ENCODE peak calls at places on chromosomes 12 and 14, in ten cellular contexts. E is fibroblast of lung; U is left ventricle myocardium inferior; Z is breast epithelium; H is CD8-positive, alpha-beta T cell; A is transverse colon; S is mesendoderm; Y is GM23248; J is IMR-90; B is MM.1S. X is an unnamed sample. For H3K27me3 and H3K36me3, the result is how much of the 10 kb centered on the place peaks cover.

GRCh38 chr12:6936642-6937480 is 6.8 kb upstream of the RNU7-1 start:
- DNase-seq in E (no peak), U (no peak), Z (no peak), H (peak), A (no peak), S (peak), Y (no peak), J (no peak), B (no peak), X (no peak)

GRCh38 chr12:92702754-92703679 is at the start of gene PLEKHG7:
- DNase-seq in E (no peak), U (no peak), Z (no peak), H (no peak), A (peak), S (no peak), Y (no peak), J (no peak), B (peak), X (no peak)

GRCh38 chr12:98418357-98419075 is 96.9 kb upstream of the TMPO start:
- DNase-seq in E (peak), U (peak), Z (peak), H (no peak), A (peak), S (peak), Y (peak), J (peak), B (no peak), X (peak)

GRCh38 chr12:72075891-72076557 is 137.4 kb downstream of the TPH2 start:
- DNase-seq in E (no peak), U (no peak), Z (no peak), H (no peak), A (no peak), S (no peak), Y (no peak), J (no peak), B (no peak), X (no peak)

GRCh38 chr14:105384605-105385321 is 13.6 kb upstream of the TEX22 start:
- DNase-seq in E (no peak), U (peak), Z (no peak), H (no peak), A (no peak), S (no peak), Y (no peak), J (no peak), B (no peak), X (no peak)

GRCh38 chr14:78446807-78447206 is 276.6 kb downstream of the NRXN3 start:
- DNase-seq in E (no peak), U (no peak), Z (no peak), H (no peak), A (no peak), S (peak), Y (peak), J (no peak), B (no peak), X (no peak)

GRCh38 chr12:43988838-43989560 is 153.1 kb downstream of the TMEM117 start:
- DNase-seq in E (peak), U (no peak), Z (no peak), H (no peak), A (no peak), S (no peak), Y (peak), J (peak), B (peak), X (no peak)

GRCh38 chr12:50101663-50102062 is 2.1 kb upstream of the GPD1 start:
- DNase-seq in E (peak), U (no peak), Z (no peak), H (no peak), A (no peak), S (peak), Y (peak), J (peak), B (no peak), X (peak)

GRCh38 chr14:29814153-29815057 is 113.2 kb downstream of the PRKD1 start:
- DNase-seq in E (peak), U (peak), Z (no peak), H (no peak), A (peak), S (no peak), Y (no peak), J (peak), B (no peak), X (peak)

GRCh38 chr12:44968960-44969359 is 81.9 kb downstream of the DBX2 start:
- DNase-seq in E (no peak), U (no peak), Z (no peak), H (no peak), A (no peak), S (no peak), Y (no peak), J (no peak), B (no peak), X (no peak)

GRCh38 chr12:96237465-96238077 is 43.4 kb downstream of the ELK3 start:
- DNase-seq in E (peak), U (peak), Z (no peak), H (peak), A (peak), S (no peak), Y (peak), J (peak), B (no peak), X (peak)

GRCh38 chr12:54002278-54002914 is 2.4 kb downstream of the HOXC9 start:
- DNase-seq in E (no peak), U (no peak), Z (no peak), H (no peak), A (no peak), S (no peak), Y (no peak), J (no peak), B (no peak), X (no peak)

GRCh38 chr12:109961201-109961600 is 35.0 kb downstream of the GIT2 start:
- DNase-seq in E (peak), U (peak), Z (no peak), H (no peak), A (no peak), S (no peak), Y (no peak), J (no peak), B (no peak), X (no peak)

GRCh38 chr12:62738611-62739010 is 196.3 kb downstream of the PPM1H start:
- DNase-seq in E (no peak), U (no peak), Z (no peak), H (no peak), A (no peak), S (peak), Y (no peak), J (no peak), B (no peak), X (no peak)

GRCh38 chr14:94467728-94468520 is 8.1 kb downstream of the SERPINA9 start:
- DNase-seq in E (no peak), U (no peak), Z (no peak), H (no peak), A (no peak), S (no peak), Y (no peak), J (no peak), B (no peak), X (no peak)

GRCh38 chr14:94471045-94471444 is 5.0 kb downstream of the SERPINA9 start:
- DNase-seq in E (no peak), U (no peak), Z (no peak), H (no peak), A (no peak), S (no peak), Y (no peak), J (no peak), B (no peak), X (no peak)

GRCh38 chr14:94470311-94470710 is 5.7 kb downstream of the SERPINA9 start:
- DNase-seq in E (no peak), U (no peak), Z (no peak), H (no peak), A (no peak), S (no peak), Y (no peak), J (no peak), B (no peak), X (no peak)

GRCh38 chr14:94466706-94467370 is 9.2 kb downstream of the SERPINA9 start:
- DNase-seq in E (no peak), U (no peak), Z (no peak), H (no peak), A (no peak), S (no peak), Y (no peak), J (no peak), B (no peak), X (no peak)

DNA sequence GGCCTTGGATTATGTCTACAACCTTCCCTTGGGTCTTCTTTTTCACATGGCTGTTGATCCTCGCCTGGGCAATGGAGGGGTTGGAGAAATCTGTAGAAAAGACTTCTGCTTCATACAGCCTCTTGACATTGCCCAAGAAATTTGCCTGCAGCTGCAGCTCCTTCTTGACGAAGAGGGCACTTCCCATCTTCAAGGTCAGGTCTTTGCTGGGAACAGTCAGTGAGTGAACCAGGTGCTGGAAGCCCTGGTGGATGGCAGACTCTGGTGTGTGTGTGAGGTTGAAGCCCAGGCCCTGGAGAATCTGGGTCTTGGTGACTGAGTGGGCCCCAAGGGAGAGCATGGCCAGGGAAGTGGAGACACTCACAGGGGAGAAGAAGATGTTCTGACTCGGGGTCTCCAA is 6.7 kb downstream of the SERPINA9 start:
- DNase-seq in E (no peak), U (no peak), Z (no peak), H (no peak), A (no peak), S (no peak), Y (no peak), J (no peak), B (no peak), X (no peak)
- H3K4me3 ChIP-seq in E (no peak), U (no peak), Z (no peak), H (no peak), A (no peak), S (no peak), Y (no peak), J (no peak), B (no peak), X (no peak)

DNA sequence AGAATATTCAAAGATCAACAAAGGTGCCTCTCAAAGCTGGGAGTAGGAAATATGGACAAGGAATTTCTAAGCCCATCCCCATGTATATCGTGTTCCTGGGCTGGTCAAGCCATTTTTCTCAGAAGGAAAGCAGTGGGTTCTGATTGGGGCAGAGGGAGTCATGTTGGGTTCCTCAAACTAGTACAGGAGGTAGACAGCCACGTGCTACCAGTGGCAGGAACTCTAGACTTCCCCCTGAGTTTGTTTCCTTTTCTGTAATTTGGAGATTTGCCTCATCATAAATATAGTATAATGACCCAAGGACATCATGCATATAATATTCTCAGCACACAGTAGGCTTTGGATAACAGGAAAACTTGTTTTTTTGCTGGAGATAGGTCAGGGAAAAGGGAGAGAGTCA is 16.4 kb upstream of the PLEKHH1 start:
- DNase-seq in E (no peak), U (no peak), Z (no peak), H (no peak), A (no peak), S (no peak), Y (no peak), J (no peak), B (no peak), X (no peak)
- H3K27me3 ChIP-seq in E (under half), U (under half), Z (under half), H (under half), A (under half), S (under half), Y (half or more), J (half or more), B (under half), X (under half)

GRCh38 chr12:23535441-23535840 is 414.0 kb downstream of the SOX5 start:
- DNase-seq in E (no peak), U (no peak), Z (no peak), H (no peak), A (no peak), S (no peak), Y (no peak), J (no peak), B (no peak), X (no peak)
- H3K36me3 ChIP-seq in E (under half), U (under half), Z (under half), H (under half), A (under half), S (under half), Y (under half), J (under half), B (under half), X (under half)

DNA sequence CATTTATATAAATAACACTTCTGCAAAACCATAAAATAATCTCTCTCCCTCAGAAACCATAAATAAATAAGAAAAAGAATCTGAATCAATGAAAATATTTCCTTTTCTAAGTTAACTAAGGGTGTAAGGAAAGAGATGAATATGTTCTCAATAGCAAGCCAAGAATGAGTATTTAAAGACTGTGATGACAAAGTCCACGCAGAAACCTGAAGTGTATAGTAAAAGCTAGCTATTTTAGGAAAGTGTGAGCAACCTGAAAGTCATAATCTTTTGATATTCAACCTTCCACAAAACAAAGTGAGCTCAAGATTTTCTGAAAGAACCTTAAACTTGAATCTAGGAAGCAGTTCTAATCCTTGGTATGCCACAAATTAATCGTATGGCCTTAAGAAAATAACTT is 15.9 kb downstream of the EIF2S3B start:
- DNase-seq in E (no peak), U (no peak), Z (no peak), H (no peak), A (no peak), S (no peak), Y (no peak), J (no peak), B (no peak), X (no peak)
- H3K4me3 ChIP-seq in E (no peak), U (no peak), Z (no peak), H (no peak), A (no peak), S (no peak), Y (no peak), J (no peak), B (no peak), X (no peak)

GRCh38 chr12:52607314-52607713 is 6.1 kb upstream of the KRT72 start:
- DNase-seq in E (no peak), U (no peak), Z (no peak), H (no peak), A (no peak), S (no peak), Y (no peak), J (no peak), B (no peak), X (no peak)
- H3K27me3 ChIP-seq in E (under half), U (half or more), Z (under half), H (under half), A (under half), S (under half), Y (under half), J (under half), B (half or more), X (under half)

DNA sequence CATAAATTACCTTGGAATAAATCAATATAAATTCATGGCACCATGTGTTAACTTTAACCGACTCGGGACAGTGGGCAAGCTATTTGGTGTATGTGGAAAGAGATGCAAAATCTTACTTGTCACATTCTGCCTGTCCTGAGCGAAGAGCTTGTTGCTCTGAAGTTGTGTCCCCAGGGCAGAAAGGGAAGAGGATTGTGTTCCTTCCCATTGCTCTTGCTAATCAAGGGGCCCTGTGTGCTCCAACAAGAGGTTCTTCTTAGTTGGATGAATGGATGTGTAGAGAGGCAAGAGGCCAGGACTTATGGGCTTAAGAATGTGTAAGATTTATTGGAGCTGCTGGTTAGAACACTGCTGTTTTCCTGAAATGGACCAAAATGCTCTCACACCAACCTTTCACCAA is 36.5 kb upstream of the FRS2 start:
- DNase-seq in E (no peak), U (no peak), Z (no peak), H (no peak), A (no peak), S (no peak), Y (no peak), J (no peak), B (no peak), X (no peak)
- H3K36me3 ChIP-seq in E (under half), U (under half), Z (under half), H (under half), A (under half), S (under half), Y (under half), J (under half), B (under half), X (under half)

GRCh38 chr14:88189840-88190191 is 133.3 kb downstream of the KCNK10 start:
- DNase-seq in E (no peak), U (no peak), Z (no peak), H (no peak), A (no peak), S (no peak), Y (no peak), J (no peak), B (no peak), X (no peak)

GRCh38 chr14:88185843-88186242 is 137.2 kb downstream of the KCNK10 start:
- DNase-seq in E (no peak), U (no peak), Z (no peak), H (no peak), A (no peak), S (no peak), Y (no peak), J (no peak), B (no peak), X (no peak)

GRCh38 chr14:88184956-88185355 is 138.1 kb downstream of the KCNK10 start:
- DNase-seq in E (no peak), U (no peak), Z (no peak), H (no peak), A (no peak), S (no peak), Y (no peak), J (no peak), B (no peak), X (no peak)

GRCh38 chr14:88191605-88192004 is 131.5 kb downstream of the KCNK10 start:
- DNase-seq in E (no peak), U (no peak), Z (no peak), H (no peak), A (no peak), S (peak), Y (no peak), J (no peak), B (no peak), X (no peak)

GRCh38 chr14:88189040-88189839 is 133.8 kb downstream of the KCNK10 start:
- DNase-seq in E (peak), U (no peak), Z (no peak), H (peak), A (peak), S (peak), Y (peak), J (peak), B (peak), X (peak)
- H3K4me3 ChIP-seq in E (no peak), U (peak), Z (peak), H (no peak), A (peak), S (no peak), Y (peak), J (peak), B (no peak), X (no peak)

X was measured in MG63.